ENCODE peak calls at places on chromosomes 7 and 10, in ten cellular contexts. G, C, Y, Q, M, I, S, H, D and E are unnamed samples.

GRCh38 chr7:25578991-25579687 is 350.9 kb upstream of the NPVF start:
- DNase-seq in D (no peak), Q (no peak), Y (no peak), C (no peak), G (no peak), H (no peak), S (no peak), M (no peak), I (no peak), E (peak)

GRCh38 chr10:109778993-109779392 is 144.3 kb downstream of the XPNPEP1 start:
- DNase-seq in M (no peak), C (no peak), Y (no peak), S (no peak), G (no peak), D (no peak), I (no peak), Q (no peak), H (no peak), E (no peak)

GRCh38 chr7:131161103-131161502 is 166.6 kb upstream of the MKLN1 start:
- DNase-seq in S (no peak), Q (no peak), C (no peak), Y (no peak), H (no peak), D (no peak), I (no peak), M (no peak), G (no peak), E (peak)

GRCh38 chr7:140048138-140048537 is 14.6 kb downstream of the PARP12 start:
- DNase-seq in H (no peak), C (no peak), I (no peak), D (no peak), S (no peak), G (peak), M (no peak), Y (no peak), Q (no peak), E (no peak)

GRCh38 chr10:126565871-126566270 is 104.6 kb downstream of the C10orf90 start:
- DNase-seq in H (no peak), Q (no peak), I (no peak), S (no peak), Y (no peak), D (no peak), M (no peak), G (no peak), C (no peak), E (no peak)

GRCh38 chr10:116521424-116522305 is 24.1 kb upstream of the PNLIP start:
- DNase-seq in G (peak), C (peak), S (peak), Q (no peak), D (peak), I (peak), M (peak), Y (peak), H (peak), E (peak)

GRCh38 chr7:101681170-101682007 is 52.3 kb upstream of the MYL10 start:
- DNase-seq in Y (peak), D (peak), M (no peak), I (no peak), S (no peak), C (peak), H (peak), G (no peak), Q (peak), E (peak)

GRCh38 chr7:121714559-121715303 is 158.2 kb upstream of the PTPRZ1 start:
- DNase-seq in S (peak), D (peak), M (no peak), I (peak), H (no peak), Q (no peak), C (no peak), Y (no peak), G (peak), E (no peak)

GRCh38 chr10:119153041-119153440 is 12.5 kb downstream of the SFXN4 start:
- DNase-seq in G (no peak), M (no peak), C (no peak), Q (no peak), D (no peak), Y (no peak), S (no peak), H (no peak), I (no peak), E (no peak)

GRCh38 chr10:21972584-21972983 is 30.9 kb downstream of the DNAJC1 start:
- DNase-seq in I (no peak), M (no peak), C (no peak), D (no peak), G (no peak), Q (no peak), S (no peak), Y (no peak), H (no peak), E (no peak)

GRCh38 chr7:89002942-89003618 is 207.5 kb upstream of the TEX47 start:
- DNase-seq in G (no peak), D (no peak), Y (no peak), H (no peak), M (no peak), Q (no peak), C (no peak), S (no peak), I (no peak), E (no peak)

GRCh38 chr7:1331026-1331425 is 98.4 kb downstream of the UNCX start:
- DNase-seq in M (no peak), I (no peak), S (no peak), C (no peak), H (no peak), D (no peak), Y (no peak), Q (no peak), G (no peak), E (no peak)

GRCh38 chr10:102652170-102652926 is 8.1 kb downstream of the TRIM8 start:
- DNase-seq in H (no peak), S (no peak), Q (no peak), Y (no peak), G (no peak), D (no peak), C (no peak), I (no peak), M (no peak), E (no peak)

GRCh38 chr7:96997512-96998032 is 7.8 kb upstream of the DLX6 start:
- DNase-seq in G (no peak), D (no peak), S (no peak), H (no peak), Q (no peak), I (no peak), C (no peak), Y (no peak), M (no peak), E (no peak)

GRCh38 chr10:34740321-34740720 is 74.8 kb downstream of the PARD3 start:
- DNase-seq in C (no peak), G (no peak), S (no peak), M (no peak), H (no peak), I (no peak), Y (no peak), D (no peak), Q (no peak), E (no peak)

GRCh38 chr7:53609185-53609584 is 573.8 kb downstream of the POM121L12 start:
- DNase-seq in D (no peak), Y (no peak), C (no peak), H (no peak), M (no peak), I (no peak), Q (no peak), G (no peak), S (peak), E (no peak)

GRCh38 chr7:129423700-129424410 is 10.4 kb upstream of the STRIP2 start:
- DNase-seq in H (no peak), D (no peak), M (peak), S (no peak), Q (no peak), I (no peak), G (no peak), C (no peak), Y (peak), E (no peak)

GRCh38 chr7:110889363-110889762 is 201.6 kb upstream of the LRRN3 start:
- DNase-seq in M (no peak), D (no peak), I (no peak), H (no peak), G (no peak), S (peak), Y (no peak), C (no peak), Q (no peak), E (no peak)

GRCh38 chr7:5695037-5695708 is 86.3 kb downstream of the RNF216 start:
- DNase-seq in S (no peak), Y (peak), M (no peak), I (no peak), Q (peak), D (peak), G (no peak), C (no peak), H (peak), E (peak)

GRCh38 chr7:30679664-30680063 is 2.6 kb downstream of the CRHR2 start:
- DNase-seq in Q (no peak), H (no peak), S (no peak), D (no peak), M (no peak), C (no peak), Y (no peak), I (no peak), G (no peak), E (no peak)

GRCh38 chr7:73560035-73560835 is 2.7 kb upstream of the BCL7B start:
- DNase-seq in Y (peak), I (no peak), G (no peak), C (peak), S (no peak), M (peak), Q (no peak), D (peak), H (peak), E (peak)

GRCh38 chr7:41824284-41824683 is 121.4 kb upstream of the INHBA start:
- DNase-seq in S (no peak), G (no peak), M (no peak), I (no peak), H (no peak), C (no peak), Q (no peak), D (no peak), Y (peak), E (peak)

GRCh38 chr10:77641788-77642397 is 4.3 kb upstream of the KCNMA1 start:
- DNase-seq in H (peak), M (peak), G (peak), D (peak), Y (peak), I (peak), Q (no peak), C (peak), S (peak), E (peak)

GRCh38 chr10:132955479-132955878 is 13.1 kb upstream of the CFAP46 start:
- DNase-seq in Q (peak), C (no peak), I (no peak), Y (no peak), S (no peak), H (no peak), G (no peak), D (no peak), M (no peak), E (no peak)

GRCh38 chr10:46028584-46029570 is 1.5 kb downstream of the NCOA4 start:
- DNase-seq in M (no peak), I (peak), S (peak), D (peak), C (peak), G (peak), H (peak), Y (peak), Q (no peak), E (peak)

GRCh38 chr7:13282377-13282980 is 595.0 kb downstream of the ARL4A start:
- DNase-seq in S (peak), Y (no peak), C (no peak), Q (no peak), I (no peak), M (no peak), H (peak), G (peak), D (peak), E (peak)
- TF ChIP-seq CTCF in S (peak), Y (peak), C (no peak), Q (no peak), I (no peak), M (no peak), H (peak), G (peak), D (peak), E (peak)

GRCh38 chr7:28472332-28472731 is 60.0 kb downstream of the CREB5 start:
- DNase-seq in Y (no peak), C (no peak), G (no peak), Q (no peak), D (no peak), S (no peak), H (no peak), I (no peak), M (peak), E (no peak)

GRCh38 chr7:28466885-28467284 is 54.6 kb downstream of the CREB5 start:
- DNase-seq in S (no peak), D (no peak), C (no peak), Y (no peak), G (no peak), I (no peak), H (no peak), M (no peak), Q (no peak), E (no peak)

GRCh38 chr7:28470344-28470743 is 58.0 kb downstream of the CREB5 start:
- DNase-seq in D (no peak), S (no peak), I (no peak), G (no peak), M (no peak), Q (no peak), H (no peak), Y (no peak), C (no peak), E (no peak)

GRCh38 chr7:28466341-28466740 is 54.0 kb downstream of the CREB5 start:
- DNase-seq in S (no peak), G (no peak), H (no peak), M (no peak), D (no peak), C (no peak), Y (no peak), Q (no peak), I (no peak), E (no peak)

DNA sequence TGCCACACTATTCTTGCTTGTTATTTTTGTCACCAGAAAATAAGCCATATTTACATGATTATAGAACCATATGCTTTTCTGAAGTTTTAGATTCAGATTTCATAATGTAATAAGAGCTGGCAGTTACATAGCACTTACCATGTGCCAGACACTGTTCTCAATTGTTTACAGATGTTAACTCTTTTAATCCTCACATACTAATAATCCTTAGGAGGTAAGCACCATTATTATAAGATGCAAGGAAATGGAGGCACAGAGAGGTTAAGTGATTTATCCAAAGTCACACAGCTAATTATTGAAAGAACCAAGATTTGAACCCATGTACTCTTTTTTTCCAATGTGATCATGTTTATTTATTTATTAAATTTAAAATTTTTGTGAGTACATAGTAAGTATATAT is 57.2 kb downstream of the CREB5 start:
- DNase-seq in I (no peak), H (no peak), C (no peak), M (no peak), Q (no peak), S (no peak), D (no peak), G (no peak), Y (no peak), E (no peak)
- H3K27ac ChIP-seq in I (no peak), H (no peak), C (no peak), M (no peak), Q (no peak), S (no peak), D (no peak), G (no peak), Y (no peak), E (no peak)

GRCh38 chr10:50653758-50654157 is 30.0 kb upstream of the SGMS1 start:
- DNase-seq in H (no peak), S (no peak), Y (no peak), G (no peak), C (no peak), I (no peak), Q (no peak), D (no peak), M (no peak), E (no peak)

GRCh38 chr10:50648935-50649227 is 25.1 kb upstream of the SGMS1 start:
- DNase-seq in Q (no peak), S (no peak), G (no peak), Y (no peak), M (no peak), I (no peak), D (no peak), C (no peak), H (no peak), E (no peak)

GRCh38 chr10:50651808-50652207 is 28.1 kb upstream of the SGMS1 start:
- DNase-seq in Y (no peak), S (no peak), Q (no peak), H (no peak), M (no peak), I (no peak), G (no peak), D (no peak), C (no peak), E (no peak)

GRCh38 chr10:50650481-50650880 is 26.7 kb upstream of the SGMS1 start:
- DNase-seq in Y (no peak), S (no peak), I (no peak), D (no peak), Q (no peak), G (no peak), H (no peak), M (no peak), C (no peak), E (no peak)

DNA sequence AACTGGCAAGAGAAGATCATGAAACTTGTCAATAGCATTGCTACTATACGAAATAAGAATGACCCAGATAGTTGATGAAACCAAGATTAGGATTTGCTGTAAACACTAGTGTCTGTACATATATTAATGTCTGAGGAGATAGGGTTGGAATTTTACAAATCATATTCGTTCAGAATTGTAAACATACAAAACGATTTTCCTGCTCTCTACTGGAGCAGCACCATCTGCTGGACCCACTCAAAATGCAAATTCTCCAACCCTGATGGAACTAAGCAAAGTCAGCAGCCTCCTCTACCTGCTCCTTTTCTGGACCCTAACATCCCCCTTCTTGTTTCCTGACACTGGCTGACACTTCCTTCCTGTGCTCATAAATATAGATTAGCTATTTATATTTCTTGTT is 29.4 kb upstream of the SGMS1 start:
- DNase-seq in I (no peak), D (peak), Y (peak), C (peak), H (no peak), G (peak), M (peak), Q (no peak), S (peak), E (no peak)
- H3K4me3 ChIP-seq in I (no peak), D (no peak), Y (no peak), C (peak), H (no peak), G (no peak), M (no peak), Q (no peak), S (no peak), E (no peak)

GRCh38 chr10:30106987-30107386 is 47.6 kb upstream of the JCAD start:
- DNase-seq in H (no peak), S (no peak), G (no peak), Q (no peak), I (no peak), C (no peak), D (no peak), M (no peak), Y (no peak), E (no peak)

GRCh38 chr10:30098624-30099023 is 39.2 kb upstream of the JCAD start:
- DNase-seq in M (no peak), D (no peak), G (no peak), Q (no peak), Y (peak), C (no peak), I (no peak), S (no peak), H (peak), E (peak)

DNA sequence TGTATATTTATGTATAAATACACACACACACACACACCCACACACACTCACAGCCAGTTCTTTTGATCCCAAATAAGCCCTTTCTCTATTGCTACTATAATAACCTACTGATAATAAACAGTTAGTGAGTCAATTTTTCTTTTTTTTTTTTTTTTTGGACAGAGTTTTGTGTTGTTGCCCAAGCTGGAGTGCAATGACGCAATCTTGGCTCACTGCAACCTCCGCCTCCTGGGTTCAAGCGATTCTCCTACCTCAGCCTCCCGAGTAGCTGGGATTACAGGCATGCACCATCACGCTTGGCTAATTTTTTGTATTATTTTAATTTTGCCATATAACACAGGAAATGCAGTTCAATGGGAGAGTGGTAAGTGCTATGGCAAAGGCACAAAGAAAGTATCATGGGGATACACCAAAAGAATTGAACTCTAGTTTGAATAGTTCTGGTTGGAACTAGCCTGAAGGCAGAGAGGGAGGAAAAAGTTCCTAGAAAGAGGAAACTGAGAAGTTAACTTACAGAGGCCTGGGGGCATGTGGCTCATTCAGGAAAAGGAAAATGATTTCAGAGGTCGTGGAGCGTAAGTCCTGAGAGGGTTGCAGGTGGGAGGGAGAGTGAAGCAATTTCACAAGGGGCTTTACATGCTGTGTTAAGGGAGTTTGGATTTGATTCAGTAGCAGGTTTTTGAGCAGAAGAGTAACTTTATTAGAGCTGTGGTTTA is 44.4 kb upstream of the JCAD start:
- DNase-seq in G (no peak), S (no peak), D (no peak), H (no peak), C (no peak), I (no peak), Y (no peak), M (no peak), Q (no peak), E (no peak)
- TF ChIP-seq CTCF in G (no peak), S (no peak), D (no peak), H (no peak), C (no peak), I (no peak), Y (no peak), M (no peak), Q (no peak), E (no peak)

DNA sequence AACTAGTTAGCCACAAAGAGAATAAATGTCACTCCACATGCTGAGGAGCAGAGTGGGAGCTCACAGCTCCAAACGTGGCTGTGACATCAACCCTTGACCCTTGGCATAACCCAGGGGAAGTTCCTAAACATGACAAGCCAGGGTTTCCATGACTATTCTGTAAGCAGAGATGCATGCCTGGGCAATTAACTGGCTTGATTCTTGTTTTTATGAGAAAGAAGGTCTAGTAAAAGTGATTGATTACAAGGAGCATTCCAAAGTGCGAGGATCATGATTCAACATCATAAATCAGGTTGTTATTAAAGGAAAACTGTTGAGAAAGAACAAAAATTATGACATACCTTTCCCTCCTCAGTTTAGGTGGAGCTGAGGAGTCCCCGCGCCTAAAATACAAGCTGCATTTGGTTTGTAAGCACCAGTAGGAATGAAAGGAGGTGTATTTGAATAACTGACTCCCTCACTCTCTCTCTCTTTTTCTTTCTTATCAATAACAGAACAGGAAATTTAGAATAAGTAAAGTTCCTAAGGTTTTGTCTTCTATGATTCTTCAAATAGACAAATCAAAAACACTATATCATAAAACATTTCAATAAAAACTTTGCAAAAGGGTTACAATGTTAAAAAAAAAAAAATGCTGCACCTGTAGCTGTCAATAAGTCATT is 108.3 kb downstream of the SFMBT2 start:
- DNase-seq in H (no peak), Y (peak), D (peak), G (no peak), M (no peak), C (no peak), Q (no peak), S (no peak), I (no peak), E (no peak)
- H3K27ac ChIP-seq in H (no peak), Y (no peak), D (peak), G (no peak), M (no peak), C (no peak), Q (no peak), S (no peak), I (no peak), E (no peak)

GRCh38 chr10:59324597-59324996 is 37.8 kb downstream of the FAM13C start:
- DNase-seq in H (no peak), G (no peak), M (no peak), Q (no peak), S (no peak), C (no peak), I (no peak), Y (no peak), D (no peak), E (no peak)
- H3K4me3 ChIP-seq in H (no peak), G (no peak), M (no peak), Q (no peak), S (no peak), C (no peak), I (no peak), Y (no peak), D (no peak), E (no peak)